ENCODE peak calls at places on chromosomes 2 and 18, in four cellular contexts. V, E, T and N are unnamed samples.

GRCh38 chr2:73877071-73877802 is 15.6 kb upstream of the ACTG2 start:
- DNase-seq in V (no peak), E (no peak), T (no peak), N (no peak)

GRCh38 chr2:224909885-224910517 is 132.3 kb downstream of the DOCK10 start:
- DNase-seq in V (no peak), E (no peak), T (no peak), N (no peak)

GRCh38 chr18:48674758-48675157 is 135.9 kb downstream of the CTIF start:
- DNase-seq in V (no peak), E (no peak), T (no peak), N (no peak)

GRCh38 chr18:4270016-4270415 is 185.1 kb downstream of the DLGAP1 start:
- DNase-seq in V (no peak), E (no peak), T (no peak), N (no peak)

GRCh38 chr2:207253946-207254345 is 88.2 kb upstream of the KLF7 start:
- DNase-seq in V (no peak), E (no peak), T (no peak), N (no peak)

GRCh38 chr2:208594642-208595385 is 188.2 kb downstream of the PTH2R start:
- DNase-seq in V (no peak), E (no peak), T (no peak), N (no peak)

GRCh38 chr18:27964811-27965210 is 212.1 kb downstream of the CDH2 start:
- DNase-seq in V (no peak), E (no peak), T (no peak), N (no peak)

GRCh38 chr18:75478996-75479870 is 51.7 kb upstream of the SMIM21 start:
- DNase-seq in V (peak; percentile 51), E (peak; percentile 34), T (peak; percentile 39), N (peak; percentile 28)

GRCh38 chr18:43534511-43534910 is 257.2 kb upstream of the SYT4 start:
- DNase-seq in V (no peak), E (no peak), T (no peak), N (no peak)

GRCh38 chr2:67646714-67647333 is 249.7 kb downstream of the ETAA1 start:
- DNase-seq in V (no peak), E (no peak), T (no peak), N (no peak)

GRCh38 chr2:231308631-231309414 is 86.7 kb upstream of the B3GNT7 start:
- DNase-seq in V (no peak), E (no peak), T (no peak), N (no peak)

GRCh38 chr2:197198890-197199289 is 111.7 kb downstream of the ANKRD44 start:
- DNase-seq in V (no peak), E (no peak), T (no peak), N (no peak)

GRCh38 chr2:175309799-175310198 is 128.3 kb upstream of the ATP5MC3 start:
- DNase-seq in V (peak; percentile 16), E (peak; percentile 27), T (no peak), N (peak; percentile 48)

GRCh38 chr18:48679236-48679635 is 140.4 kb downstream of the CTIF start:
- DNase-seq in V (no peak), E (no peak), T (no peak), N (no peak)

GRCh38 chr2:30823452-30823851 is 16.2 kb upstream of the CAPN13 start:
- DNase-seq in V (no peak), E (no peak), T (no peak), N (no peak)

GRCh38 chr2:240134956-240135520 is 1.1 kb downstream of the COPS9 start:
- DNase-seq in V (no peak), E (no peak), T (no peak), N (peak; percentile 14)

GRCh38 chr2:22455086-22455485 is 929.9 kb upstream of the KLHL29 start:
- DNase-seq in V (no peak), E (no peak), T (no peak), N (no peak)

GRCh38 chr2:190036071-190036470 is 26.5 kb downstream of the MSTN start:
- DNase-seq in V (no peak), E (no peak), T (no peak), N (no peak)

GRCh38 chr2:186995092-186995491 is 146.1 kb upstream of the ZSWIM2 start:
- DNase-seq in V (no peak), E (no peak), T (no peak), N (no peak)

GRCh38 chr2:71298914-71299313 is 32.7 kb upstream of the ZNF638 start:
- DNase-seq in V (no peak), E (no peak), T (no peak), N (no peak)

GRCh38 chr2:25251461-25252273 is 83.3 kb upstream of the POMC start:
- DNase-seq in V (no peak), E (peak; percentile 91), T (no peak), N (peak; percentile 81)

GRCh38 chr2:160387558-160388262 is 105.9 kb downstream of the RBMS1 start:
- DNase-seq in V (no peak), E (no peak), T (no peak), N (no peak)

GRCh38 chr2:14348247-14348646 is 284.3 kb upstream of the LRATD1 start:
- DNase-seq in V (no peak), E (no peak), T (no peak), N (no peak)

GRCh38 chr18:23779696-23780303 is 90.5 kb downstream of the LAMA3 start:
- DNase-seq in V (peak; percentile 12), E (peak; percentile 54), T (no peak), N (no peak)

GRCh38 chr18:3235846-3236245 is 11.8 kb upstream of the MYL12A start:
- DNase-seq in V (no peak), E (no peak), T (no peak), N (no peak)

GRCh38 chr2:217108086-217108485 is 248.2 kb upstream of the TNP1 start:
- DNase-seq in V (no peak), E (no peak), T (no peak), N (no peak)

GRCh38 chr2:174535757-174536703 is 49.2 kb upstream of the GPR155 start:
- DNase-seq in V (no peak), E (no peak), T (no peak), N (no peak)

GRCh38 chr2:217948897-217949296 is 53.9 kb downstream of the TNS1 start:
- DNase-seq in V (no peak), E (no peak), T (no peak), N (no peak)

GRCh38 chr2:105977212-105977611 is 216.9 kb downstream of the UXS1 start:
- DNase-seq in V (peak; percentile 77), E (peak; percentile 33), T (no peak), N (no peak)

GRCh38 chr2:237143676-237144440 is 58.2 kb downstream of the COPS8 start:
- DNase-seq in V (no peak), E (no peak), T (no peak), N (no peak)

GRCh38 chr2:147558620-147559019 is 286.2 kb upstream of the ACVR2A start:
- DNase-seq in V (no peak), E (no peak), T (no peak), N (no peak)

GRCh38 chr2:201931955-201932354 is 101.7 kb upstream of the FZD7 start:
- DNase-seq in V (no peak), E (no peak), T (no peak), N (no peak)

GRCh38 chr18:24584777-24585176 is 124.3 kb downstream of the HRH4 start:
- DNase-seq in V (no peak), E (no peak), T (no peak), N (no peak)

GRCh38 chr2:88540346-88540745 is 86.9 kb downstream of the EIF2AK3 start:
- DNase-seq in V (no peak), E (no peak), T (no peak), N (no peak)

GRCh38 chr2:46340740-46341420 is 43.7 kb downstream of the EPAS1 start:
- DNase-seq in V (no peak), E (no peak), T (no peak), N (peak; percentile 60)

GRCh38 chr18:41881285-41881684 is 73.7 kb upstream of the PIK3C3 start:
- DNase-seq in V (no peak), E (no peak), T (no peak), N (no peak)

DNA sequence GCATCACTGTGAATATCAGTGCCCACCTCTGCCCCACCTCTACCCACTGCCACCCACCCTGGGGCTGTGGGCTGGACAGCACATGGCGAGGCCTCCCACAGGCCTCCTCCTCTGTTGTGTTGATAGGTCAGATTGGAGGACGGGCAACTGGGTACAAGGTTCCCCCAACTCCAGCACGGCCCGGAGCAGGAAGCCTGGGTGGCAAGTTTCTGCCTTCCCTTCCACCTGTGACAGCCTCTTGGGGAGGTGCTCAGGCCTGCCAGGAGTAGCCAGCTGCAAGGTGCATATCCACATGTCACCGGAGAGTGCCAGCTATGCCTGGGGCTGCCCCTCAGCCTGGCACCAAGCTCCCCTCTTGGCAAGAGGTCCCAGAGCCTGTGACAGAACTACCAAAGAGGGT is 6.9 kb upstream of the ECEL1 start:
- DNase-seq in V (no peak), E (no peak), T (no peak), N (no peak)
- TF ChIP-seq TCF7L2 in V (no peak), E (no peak), T (no peak), N (no peak)

DNA sequence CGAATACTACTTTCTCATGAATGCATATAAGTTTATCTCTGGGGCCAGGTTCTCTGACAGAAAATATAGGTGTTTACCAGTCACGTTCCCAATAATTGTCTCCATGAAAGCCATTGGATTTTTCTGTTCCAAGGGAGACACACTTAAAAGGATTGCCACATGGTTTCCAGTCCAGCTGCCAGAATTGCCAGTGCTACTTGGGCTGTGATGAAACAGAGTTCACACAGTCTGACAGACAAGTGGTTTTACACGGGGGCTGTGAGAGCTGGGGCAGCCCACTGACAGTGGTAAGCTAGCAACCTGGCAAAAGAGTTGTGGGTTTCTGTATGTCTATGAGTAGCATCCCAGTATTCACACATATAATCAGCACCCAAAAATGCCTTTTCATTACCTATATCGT is 27.7 kb upstream of the ATRAID start:
- DNase-seq in V (no peak), E (peak; percentile 43), T (no peak), N (no peak)
- TF ChIP-seq TCF7L2 in V (no peak), E (no peak), T (no peak), N (no peak)

DNA sequence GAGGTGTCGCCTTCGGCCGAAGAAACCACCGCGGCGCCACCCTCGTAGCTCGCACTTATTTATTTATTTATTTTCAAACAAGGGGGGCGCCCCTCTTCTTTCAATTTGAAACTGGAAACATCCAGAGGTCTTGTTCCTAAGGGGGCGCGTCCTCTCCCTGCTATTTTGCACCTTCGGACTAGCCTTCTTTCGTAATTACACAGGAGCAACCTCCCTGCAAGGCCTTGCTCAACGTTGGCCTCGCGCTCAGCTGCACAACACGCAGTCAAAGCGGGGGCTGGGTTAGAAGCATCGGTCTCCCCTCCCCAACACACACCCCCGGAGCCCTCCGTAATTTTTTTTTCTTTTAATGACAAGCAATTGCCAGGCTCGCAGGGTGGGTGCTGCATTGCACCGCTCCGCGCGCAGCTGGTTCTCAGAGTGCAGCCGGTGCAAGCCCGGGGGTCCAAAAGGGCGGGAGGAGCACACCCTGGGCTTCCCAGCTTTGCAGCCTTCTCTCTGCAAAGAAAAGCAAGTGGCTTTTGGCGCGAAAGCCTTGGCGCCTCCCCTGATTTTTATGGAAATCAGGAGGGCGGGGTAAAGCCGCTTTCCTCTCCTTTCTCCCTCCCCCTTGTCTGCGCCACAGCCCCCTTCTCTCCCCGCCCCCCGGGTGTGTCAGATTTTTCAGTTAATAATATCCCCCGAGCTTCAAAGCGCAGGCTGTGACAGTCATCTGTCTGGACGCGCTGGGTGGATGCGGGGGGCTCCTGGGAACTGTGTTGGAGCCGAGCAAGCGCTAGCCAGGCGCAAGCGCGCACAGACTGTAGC is at the start of gene MYCN:
- DNase-seq in V (no peak), E (peak; percentile 41), T (no peak), N (no peak)
- TF ChIP-seq TCF7L2 in V (no peak), E (no peak), T (no peak), N (no peak)

DNA sequence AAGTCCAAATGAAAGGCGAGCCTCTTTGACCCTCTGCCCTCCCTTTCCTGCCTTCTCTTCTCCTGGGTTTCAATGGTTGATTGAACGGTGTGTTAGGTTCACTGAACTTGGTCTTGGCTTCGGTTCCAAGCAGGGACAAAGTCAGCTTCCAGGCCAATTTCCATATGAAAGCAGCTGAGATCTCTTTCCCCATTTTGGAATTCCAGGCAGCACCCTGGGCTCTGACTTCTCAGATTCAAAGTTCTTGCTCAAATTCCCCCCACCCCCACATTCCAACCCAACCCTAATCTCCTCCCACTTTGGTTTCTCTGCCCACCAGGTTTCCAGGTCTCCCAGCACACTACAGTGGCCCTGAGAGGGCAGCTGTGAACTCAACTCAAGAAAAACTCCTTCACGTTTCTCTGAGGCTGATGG is 231.0 kb downstream of the INSIG2 start:
- DNase-seq in V (no peak), E (no peak), T (no peak), N (no peak)
- TF ChIP-seq TCF7L2 in V (no peak), E (no peak), T (no peak), N (no peak)